ENCODE peak calls at places on chromosomes 3 and 15, in eight cellular contexts. A, N, G, L, P, B, Y and F are unnamed samples.

GRCh38 chr15:65789759-65790158 is 2.3 kb downstream of the DENND4A start:
- DNase-seq in P (no peak), B (no peak), Y (no peak), N (no peak), A (no peak), L (no peak), G (no peak), F (no peak)

GRCh38 chr15:90930861-90931629 is 1.3 kb downstream of the HDDC3 start:
- DNase-seq in L (no peak), N (peak), G (no peak), A (peak), B (no peak), P (no peak), Y (no peak), F (peak)

GRCh38 chr15:101481381-101481705 is 8.2 kb downstream of the PCSK6 start:
- DNase-seq in A (no peak), B (no peak), P (no peak), N (no peak), G (no peak), L (no peak), Y (no peak), F (no peak)

GRCh38 chr15:33111051-33111451 is 83.5 kb downstream of the FMN1 start:
- DNase-seq in L (peak), B (no peak), A (no peak), P (no peak), N (no peak), G (no peak), Y (no peak), F (no peak)

GRCh38 chr3:76685858-76686257 is 354.0 kb upstream of the ROBO2 start:
- DNase-seq in G (no peak), N (no peak), Y (no peak), A (no peak), B (no peak), P (no peak), L (no peak), F (no peak)

GRCh38 chr3:39513801-39514369 is 46.4 kb downstream of the MOBP start:
- DNase-seq in L (no peak), G (no peak), A (no peak), P (no peak), B (no peak), N (no peak), Y (no peak), F (no peak)

GRCh38 chr3:84958495-84959469 is at the start of gene CADM2:
- DNase-seq in N (peak), G (peak), L (peak), B (peak), Y (peak), P (peak), A (peak), F (peak)

GRCh38 chr15:93382196-93382820 is 293.3 kb upstream of the RGMA start:
- DNase-seq in A (no peak), N (no peak), G (no peak), P (no peak), Y (no peak), L (no peak), B (no peak), F (no peak)

GRCh38 chr3:55267206-55267930 is 219.7 kb downstream of the WNT5A start:
- DNase-seq in G (no peak), L (peak), N (peak), P (no peak), B (no peak), Y (no peak), A (no peak), F (no peak)

GRCh38 chr3:71495708-71496472 is 87.6 kb downstream of the FOXP1 start:
- DNase-seq in L (peak), P (no peak), G (no peak), N (peak), Y (no peak), A (peak), B (no peak), F (no peak)

GRCh38 chr15:94070341-94071275 is 160.8 kb upstream of the MCTP2 start:
- DNase-seq in P (no peak), A (no peak), N (no peak), B (no peak), G (no peak), Y (no peak), L (peak), F (no peak)

GRCh38 chr15:74489518-74490338 is 28.8 kb upstream of the UBL7 start:
- DNase-seq in A (peak), G (peak), N (peak), Y (peak), P (peak), L (peak), B (peak), F (peak)

GRCh38 chr15:22949074-22949547 is 31.1 kb downstream of the CYFIP1 start:
- DNase-seq in N (peak), B (no peak), Y (no peak), A (no peak), L (peak), G (no peak), P (no peak), F (peak)

GRCh38 chr15:56783156-56783856 is 50.0 kb upstream of the ZNF280D start:
- DNase-seq in G (no peak), B (no peak), P (no peak), A (no peak), L (no peak), Y (no peak), N (no peak), F (no peak)

GRCh38 chr3:37885831-37886230 is 24.2 kb downstream of the CTDSPL start:
- DNase-seq in N (no peak), P (no peak), B (no peak), L (peak), G (no peak), A (no peak), Y (no peak), F (peak)

GRCh38 chr3:125967156-125967555 is 1.8 kb upstream of the ROPN1B start:
- DNase-seq in L (no peak), P (no peak), N (no peak), A (no peak), Y (no peak), G (no peak), B (no peak), F (no peak)

GRCh38 chr15:87753539-87753938 is 503.0 kb downstream of the NTRK3 start:
- DNase-seq in P (no peak), Y (no peak), N (no peak), G (no peak), A (no peak), L (no peak), B (no peak), F (no peak)

GRCh38 chr3:116083686-116084085 is 361.6 kb downstream of the LSAMP start:
- DNase-seq in L (peak), B (no peak), A (no peak), Y (no peak), G (no peak), N (no peak), P (no peak), F (no peak)

GRCh38 chr3:87167634-87168456 is 59.3 kb upstream of the CHMP2B start:
- DNase-seq in Y (no peak), P (no peak), A (peak), B (peak), N (peak), G (peak), L (peak), F (no peak)

GRCh38 chr3:37466660-37467359 is 292.4 kb upstream of the LRRFIP2 start:
- DNase-seq in N (no peak), Y (no peak), A (no peak), B (peak), L (no peak), P (no peak), G (no peak), F (no peak)

GRCh38 chr15:40279437-40280141 is 3.3 kb downstream of the ANKRD63 start:
- DNase-seq in A (peak), N (peak), L (peak), P (peak), G (peak), B (no peak), Y (peak), F (peak)

GRCh38 chr3:178155521-178155920 is 380.7 kb upstream of the KCNMB2 start:
- DNase-seq in A (no peak), N (peak), B (no peak), L (no peak), P (no peak), G (peak), Y (no peak), F (no peak)

GRCh38 chr3:148554367-148554766 is 143.3 kb upstream of the AGTR1 start:
- DNase-seq in Y (no peak), N (no peak), P (no peak), G (no peak), A (no peak), L (no peak), B (no peak), F (no peak)

GRCh38 chr3:120802916-120803315 is 60.4 kb downstream of the GTF2E1 start:
- DNase-seq in A (no peak), L (no peak), P (no peak), G (no peak), Y (no peak), B (no peak), N (peak), F (no peak)